ENCODE peak calls at places on chromosomes 5 and 9, in four cellular contexts. S is effector memory CD4-positive, alpha-beta T cell; M is Caco-2; A is lung. T is an unnamed sample. For H3K4me1, the result is how much of the 10 kb centered on the place peaks cover.

GRCh38 chr5:112023766-112024165 is 266.8 kb upstream of the NREP start:
- DNase-seq in S (no peak), M (no peak), A (no peak), T (no peak)

GRCh38 chr9:123401879-123402513 is 46.0 kb downstream of the CRB2 start:
- DNase-seq in S (no peak), M (no peak), A (no peak), T (no peak)

GRCh38 chr5:76303917-76304316 is 99.2 kb upstream of the IQGAP2 start:
- DNase-seq in S (peak), M (no peak), A (no peak), T (no peak)

GRCh38 chr5:457195-457961 is 14.4 kb downstream of the EXOC3 start:
- DNase-seq in S (no peak), M (no peak), A (no peak), T (no peak)

GRCh38 chr9:33506626-33507370 is 17.3 kb upstream of the ANKRD18B start:
- DNase-seq in S (no peak), M (peak), A (peak), T (no peak)

GRCh38 chr5:172421020-172421419 is 33.3 kb downstream of the SH3PXD2B start:
- DNase-seq in S (no peak), M (no peak), A (no peak), T (no peak)

GRCh38 chr5:126805108-126805507 is 28.2 kb downstream of the LMNB1 start:
- DNase-seq in S (no peak), M (no peak), A (no peak), T (no peak)

GRCh38 chr5:32342656-32343055 is 29.9 kb upstream of the MTMR12 start:
- DNase-seq in S (no peak), M (no peak), A (no peak), T (no peak)

GRCh38 chr5:79255786-79256557 is 20.0 kb downstream of the JMY start:
- DNase-seq in S (no peak), M (peak), A (no peak), T (no peak)

GRCh38 chr9:124860582-124861341 is 995 bp downstream of the RPL35 start:
- DNase-seq in S (no peak), M (no peak), A (no peak), T (no peak)

GRCh38 chr5:142821733-142822487 is 51.7 kb downstream of the ARHGAP26 start:
- DNase-seq in S (no peak), M (peak), A (no peak), T (no peak)

GRCh38 chr9:131480258-131480657 is 22.5 kb upstream of the POMT1 start:
- DNase-seq in S (no peak), M (no peak), A (no peak), T (no peak)

GRCh38 chr9:116633444-116633843 is 53.7 kb upstream of the TRIM32 start:
- DNase-seq in S (no peak), M (no peak), A (no peak), T (no peak)

GRCh38 chr5:146399446-146399845 is 47.7 kb upstream of the TCERG1 start:
- DNase-seq in S (no peak), M (no peak), A (no peak), T (no peak)

GRCh38 chr9:20948703-20949102 is 82.7 kb downstream of the HACD4 start:
- DNase-seq in S (no peak), M (no peak), A (no peak), T (no peak)

GRCh38 chr5:125847561-125847960 is 575.6 kb upstream of the GRAMD2B start:
- DNase-seq in S (no peak), M (no peak), A (no peak), T (no peak)

GRCh38 chr9:110103257-110103656 is 104.7 kb downstream of the C9orf152 start:
- DNase-seq in S (no peak), M (no peak), A (no peak), T (no peak)

GRCh38 chr9:110095238-110095637 is 112.7 kb downstream of the C9orf152 start:
- DNase-seq in S (no peak), M (no peak), A (no peak), T (no peak)

GRCh38 chr9:110101531-110102161 is 106.3 kb downstream of the C9orf152 start:
- DNase-seq in S (no peak), M (no peak), A (no peak), T (no peak)

GRCh38 chr9:110095776-110096175 is 112.2 kb downstream of the C9orf152 start:
- DNase-seq in S (no peak), M (no peak), A (no peak), T (no peak)

DNA sequence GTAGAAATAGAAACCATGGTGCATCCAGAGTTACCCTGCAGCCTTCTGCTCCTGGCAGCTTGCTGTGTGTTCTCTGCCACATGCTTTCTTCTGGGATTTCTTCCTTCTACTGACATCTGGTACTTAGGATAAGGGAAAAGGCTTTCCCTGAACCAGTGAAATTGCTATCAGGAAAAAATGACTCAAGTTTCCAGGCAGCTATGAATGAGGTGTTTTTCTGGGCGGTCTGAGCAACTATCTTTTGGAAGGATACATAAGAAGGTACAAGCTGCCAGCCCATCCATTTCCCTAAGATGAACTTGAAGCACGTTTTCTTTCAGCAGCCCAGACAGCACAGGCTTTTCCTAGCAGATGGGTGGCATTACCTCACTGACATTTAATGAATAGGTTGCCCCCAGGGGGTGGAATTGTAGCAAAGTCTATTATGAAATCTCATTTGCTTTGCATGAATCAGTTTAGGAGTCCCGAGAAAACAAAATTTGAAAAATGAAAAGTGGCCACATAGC is 108.7 kb downstream of the C9orf152 start:
- DNase-seq in S (no peak), M (no peak), A (no peak), T (no peak)
- H3K4me1 ChIP-seq in S (under half), M (under half), A (under half), T (under half)

GRCh38 chr5:136060963-136061362 is 32.2 kb downstream of the TGFBI start:
- DNase-seq in S (no peak), M (no peak), A (no peak), T (no peak)

GRCh38 chr5:136057401-136057951 is 28.7 kb downstream of the TGFBI start:
- DNase-seq in S (no peak), M (no peak), A (no peak), T (no peak)

GRCh38 chr5:136056771-136057335 is 28.1 kb downstream of the TGFBI start:
- DNase-seq in S (no peak), M (no peak), A (no peak), T (no peak)

GRCh38 chr5:136058031-136058971 is 29.5 kb downstream of the TGFBI start:
- DNase-seq in S (no peak), M (peak), A (peak), T (no peak)

GRCh38 chr5:136058972-136059354 is 30.2 kb downstream of the TGFBI start:
- DNase-seq in S (no peak), M (no peak), A (no peak), T (no peak)
- H3K4me1 ChIP-seq in S (under half), M (half or more), A (under half), T (under half)

DNA sequence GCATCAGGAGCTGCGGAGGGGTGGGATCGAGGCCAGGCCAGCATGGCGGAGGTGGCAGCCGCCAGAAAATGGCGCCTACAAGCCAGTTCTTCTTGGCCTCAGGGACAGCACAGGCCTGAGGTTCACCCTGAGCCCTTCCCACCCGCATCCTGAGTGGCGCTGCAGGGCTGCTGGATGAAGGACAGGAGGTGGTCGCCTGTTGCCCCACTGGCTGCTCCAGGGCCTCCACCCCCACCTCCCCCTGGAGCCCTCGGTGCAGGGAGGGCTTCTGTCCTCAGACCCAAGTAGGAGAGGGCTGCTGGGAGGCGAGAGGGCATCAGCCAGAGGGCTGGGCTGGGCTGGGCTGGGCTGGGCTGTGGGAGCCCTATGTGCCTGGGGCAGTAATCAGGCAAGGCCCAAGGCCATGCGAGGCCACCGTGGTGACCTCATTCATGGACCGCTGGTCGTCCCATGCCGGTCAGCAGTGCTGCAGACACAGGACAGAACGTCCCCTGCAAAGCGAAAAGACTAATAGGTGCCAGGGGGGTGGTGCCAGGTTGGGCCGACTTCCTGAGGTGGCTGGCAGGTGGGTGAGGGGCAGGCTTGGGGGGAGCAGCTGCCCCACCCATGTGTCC is 13.8 kb downstream of the GPSM1 start:
- DNase-seq in S (no peak), M (no peak), A (no peak), T (no peak)
- H3K4me1 ChIP-seq in S (under half), M (under half), A (under half), T (under half)

DNA sequence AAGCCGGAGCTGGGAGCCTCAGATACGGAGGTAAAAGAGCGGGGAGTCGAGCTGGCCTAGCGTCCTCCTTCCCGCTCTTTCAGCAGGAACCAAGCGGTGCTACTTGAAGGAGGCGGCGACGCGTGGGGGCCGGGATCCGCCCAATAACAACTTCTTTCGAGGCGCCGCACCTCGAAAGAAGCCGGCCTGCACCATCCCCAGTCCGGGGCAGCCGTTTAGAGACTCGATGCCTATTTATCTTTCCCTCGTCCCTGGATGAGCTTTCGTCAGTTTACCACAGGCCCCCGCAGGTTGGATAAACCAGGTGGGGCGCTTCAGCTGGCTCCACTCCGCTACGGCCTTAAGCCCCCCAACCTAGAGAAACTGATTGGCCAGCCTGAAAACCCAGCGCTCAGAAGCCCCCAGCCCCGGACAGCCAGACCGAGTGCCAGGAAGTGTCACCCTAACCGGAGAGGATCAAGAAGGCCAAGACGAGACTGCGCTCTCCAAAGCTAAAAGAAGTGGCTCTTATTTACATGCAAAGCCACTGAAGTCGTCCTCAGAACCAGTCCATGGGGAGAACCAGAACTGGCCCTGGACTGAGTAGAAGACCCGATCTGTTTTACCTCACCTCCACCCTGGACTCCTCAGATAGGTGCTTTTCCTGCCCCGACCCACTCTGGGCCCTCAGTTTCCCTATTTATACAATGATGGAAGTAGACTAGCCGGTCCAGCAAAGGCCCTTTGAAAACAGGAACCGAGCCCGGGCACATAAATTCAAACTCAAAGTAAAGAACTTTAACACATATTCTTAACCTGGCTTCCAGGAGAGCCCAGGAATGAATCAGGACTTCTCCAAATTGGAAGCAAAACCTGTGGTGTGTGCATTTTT is 1.4 kb downstream of the HAND1 start:
- DNase-seq in S (no peak), M (no peak), A (no peak), T (no peak)
- H3K4me1 ChIP-seq in S (half or more), M (under half), A (under half), T (under half)

T was measured in gastrocnemius medialis.